ENCODE peak calls at places on chromosomes 2 and 18, in four cellular contexts. S is neuronal stem cell, Y is H1, X is mesendoderm. M is an unnamed sample.

GRCh38 chr2:44352510-44352909 is 8.8 kb downstream of the PREPL start:
- DNase-seq in S (no peak), Y (no peak), X (no peak), M (no peak)

GRCh38 chr2:30194421-30194820 is 36.9 kb upstream of the LBH start:
- DNase-seq in S (no peak), Y (no peak), X (no peak), M (no peak)

GRCh38 chr18:58208207-58208944 is 164.3 kb downstream of the NEDD4L start:
- DNase-seq in S (no peak), Y (no peak), X (no peak), M (peak)

GRCh38 chr2:164785447-164785846 is 56.2 kb downstream of the COBLL1 start:
- DNase-seq in S (no peak), Y (no peak), X (no peak), M (peak)

GRCh38 chr2:67616749-67617148 is 219.6 kb downstream of the ETAA1 start:
- DNase-seq in S (no peak), Y (no peak), X (no peak), M (peak)

GRCh38 chr18:28177828-28178635 is 1.1 kb upstream of the CDH2 start:
- DNase-seq in S (peak), Y (no peak), X (peak), M (peak)

GRCh38 chr2:207226243-207226642 is 60.5 kb upstream of the KLF7 start:
- DNase-seq in S (no peak), Y (no peak), X (peak), M (no peak)

GRCh38 chr2:195411219-195411687 is 245.8 kb upstream of the SLC39A10 start:
- DNase-seq in S (no peak), Y (no peak), X (no peak), M (no peak)

GRCh38 chr2:42089340-42089925 is 41.6 kb downstream of the PKDCC start:
- DNase-seq in S (peak), Y (peak), X (peak), M (peak)

GRCh38 chr2:10497797-10498251 is 49.7 kb upstream of the ODC1 start:
- DNase-seq in S (no peak), Y (no peak), X (peak), M (peak)

GRCh38 chr2:119691651-119692245 is 12.7 kb downstream of the TMEM177 start:
- DNase-seq in S (no peak), Y (no peak), X (no peak), M (no peak)

GRCh38 chr2:127504552-127505460 is 21.5 kb downstream of the IWS1 start:
- DNase-seq in S (no peak), Y (no peak), X (no peak), M (peak)

GRCh38 chr2:236340251-236340650 is 76.0 kb upstream of the ASB18 start:
- DNase-seq in S (no peak), Y (no peak), X (no peak), M (no peak)

GRCh38 chr2:180647651-180648050 is 332.8 kb upstream of the UBE2E3 start:
- DNase-seq in S (no peak), Y (no peak), X (no peak), M (no peak)

GRCh38 chr2:239388236-239389151 is 12.3 kb downstream of the HDAC4 start:
- DNase-seq in S (no peak), Y (no peak), X (no peak), M (no peak)

GRCh38 chr2:223047260-223047761 is 4.7 kb upstream of the KCNE4 start:
- DNase-seq in S (no peak), Y (no peak), X (no peak), M (peak)

GRCh38 chr2:207682557-207682956 is 28.9 kb upstream of the CCNYL1 start:
- DNase-seq in S (no peak), Y (no peak), X (no peak), M (no peak)

GRCh38 chr2:69667805-69668382 is 24.4 kb upstream of the AAK1 start:
- DNase-seq in S (no peak), Y (no peak), X (peak), M (no peak)

GRCh38 chr2:119659601-119660342 is 19.2 kb upstream of the TMEM177 start:
- DNase-seq in S (peak), Y (no peak), X (peak), M (peak)

GRCh38 chr2:149703281-149703680 is 115.7 kb upstream of the MMADHC start:
- DNase-seq in S (no peak), Y (no peak), X (no peak), M (no peak)

GRCh38 chr18:79440728-79441127 is 45.0 kb downstream of the NFATC1 start:
- DNase-seq in S (no peak), Y (no peak), X (no peak), M (no peak)

GRCh38 chr2:46829240-46829970 is 86.2 kb downstream of the MCFD2 start:
- DNase-seq in S (no peak), Y (no peak), X (no peak), M (peak)

GRCh38 chr2:140185076-140185475 is 1404.9 kb upstream of the NXPH2 start:
- DNase-seq in S (no peak), Y (no peak), X (no peak), M (no peak)

GRCh38 chr2:4139711-4140110 is 436.3 kb downstream of the DCDC2C start:
- DNase-seq in S (no peak), Y (no peak), X (no peak), M (no peak)

GRCh38 chr2:10437806-10438205 is 10.3 kb downstream of the ODC1 start:
- DNase-seq in S (no peak), Y (no peak), X (no peak), M (no peak)

GRCh38 chr18:2223859-2224258 is 347.4 kb downstream of the METTL4 start:
- DNase-seq in S (peak), Y (no peak), X (peak), M (peak)

GRCh38 chr2:42770288-42771131 is 6.6 kb upstream of the OXER1 start:
- DNase-seq in S (peak), Y (peak), X (peak), M (peak)

GRCh38 chr2:18454692-18455255 is 105.7 kb downstream of the RDH14 start:
- DNase-seq in S (no peak), Y (no peak), X (no peak), M (no peak)

GRCh38 chr18:77054606-77055428 is 77.8 kb downstream of the MBP start:
- DNase-seq in S (peak), Y (peak), X (peak), M (peak)

GRCh38 chr18:77053616-77054287 is 78.8 kb downstream of the MBP start:
- DNase-seq in S (no peak), Y (no peak), X (no peak), M (no peak)

GRCh38 chr18:77055429-77056310 is 76.9 kb downstream of the MBP start:
- DNase-seq in S (no peak), Y (no peak), X (no peak), M (peak)

GRCh38 chr18:77052656-77053309 is 79.8 kb downstream of the MBP start:
- DNase-seq in S (no peak), Y (no peak), X (no peak), M (no peak)

GRCh38 chr18:77054288-77054605 is 78.3 kb downstream of the MBP start:
- DNase-seq in S (no peak), Y (no peak), X (no peak), M (no peak)
- H2BK5ac ChIP-seq in S (no peak), Y (no peak), X (no peak), M (no peak)

DNA sequence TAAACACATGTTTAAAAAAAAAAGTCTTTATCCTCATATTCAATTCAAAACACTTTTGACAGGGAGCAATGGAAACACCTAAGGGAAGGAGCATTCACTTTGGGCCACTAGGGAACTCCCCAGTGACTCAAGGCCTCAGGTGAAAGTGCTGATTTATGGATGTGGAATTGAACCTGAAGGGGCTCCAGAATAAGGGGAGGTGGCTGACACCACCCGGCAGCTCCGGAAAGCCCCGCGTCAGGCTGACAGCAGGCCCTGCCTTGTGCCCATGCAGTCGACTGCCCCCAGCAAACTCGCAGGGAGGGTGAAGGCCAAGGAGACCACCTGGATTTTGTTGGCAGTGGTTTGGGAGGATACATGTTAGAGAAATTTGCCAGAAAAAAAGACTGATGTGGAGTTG is 275.3 kb upstream of the NCKAP5 start:
- DNase-seq in S (no peak), Y (no peak), X (no peak), M (no peak)
- H2BK5ac ChIP-seq in S (no peak), Y (no peak), X (no peak), M (no peak)

DNA sequence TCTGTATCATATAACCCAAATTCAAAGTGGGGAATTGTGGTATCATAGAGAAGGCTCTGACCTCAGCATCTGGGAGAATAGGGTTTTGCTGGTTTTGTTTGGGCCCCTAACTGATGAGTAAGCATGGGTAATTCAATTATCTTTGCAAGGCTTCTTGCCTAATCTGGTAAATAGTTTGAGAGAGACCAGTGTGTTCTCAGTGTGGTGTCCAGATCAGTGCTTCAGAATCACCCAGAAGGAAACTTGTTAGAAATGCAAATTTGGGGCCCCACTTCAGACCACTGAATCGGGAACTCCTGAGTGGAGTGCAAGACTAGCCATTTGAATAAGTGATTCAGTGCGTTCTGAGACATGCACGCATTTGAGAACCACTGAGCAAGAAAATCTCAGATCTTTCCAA is 282.7 kb downstream of the EPHA4 start:
- DNase-seq in S (no peak), Y (no peak), X (peak), M (peak)
- H2BK5ac ChIP-seq in S (no peak), Y (no peak), X (no peak), M (no peak)

GRCh38 chr2:172964511-172964910 is 111.1 kb upstream of the MAP3K20 start:
- DNase-seq in S (no peak), Y (no peak), X (no peak), M (peak)
- H2BK5ac ChIP-seq in S (no peak), Y (no peak), X (no peak), M (no peak)

M was measured in mesenchymal stem cell.